ENCODE peak calls at places on chromosomes 2 and 18, in four cellular contexts. I, S, C and F are unnamed samples. For H3K4me1, the result is how much of the 10 kb centered on the place peaks cover.

GRCh38 chr2:192070099-192070498 is 124.6 kb downstream of the TMEFF2 start:
- DNase-seq in I (no peak), S (no peak), C (no peak), F (no peak)

GRCh38 chr2:130957920-130958319 is 121.2 kb downstream of the ARHGEF4 start:
- DNase-seq in I (no peak), S (no peak), C (no peak), F (no peak)

GRCh38 chr18:6373187-6373586 is 41.5 kb downstream of the L3MBTL4 start:
- DNase-seq in I (no peak), S (no peak), C (no peak), F (no peak)

GRCh38 chr2:239758325-239758877 is 266.7 kb downstream of the NDUFA10 start:
- DNase-seq in I (no peak), S (no peak), C (no peak), F (no peak)

GRCh38 chr2:28137221-28137620 is 246.7 kb downstream of the BABAM2 start:
- DNase-seq in I (no peak), S (no peak), C (no peak), F (no peak)

GRCh38 chr2:88668862-88669261 is 22.6 kb upstream of the RPIA start:
- DNase-seq in I (no peak), S (no peak), C (no peak), F (no peak)

GRCh38 chr2:69026026-69026425 is 13.0 kb downstream of the ANTXR1 start:
- DNase-seq in I (no peak), S (peak), C (no peak), F (no peak)

GRCh38 chr2:119231975-119232665 is 8.5 kb downstream of the STEAP3 start:
- DNase-seq in I (no peak), S (no peak), C (no peak), F (no peak)

GRCh38 chr2:96399342-96400048 is 63.9 kb downstream of the NCAPH start:
- DNase-seq in I (no peak), S (no peak), C (peak), F (no peak)

GRCh38 chr2:176161041-176161785 is 4.1 kb downstream of the HOXD3 start:
- DNase-seq in I (no peak), S (no peak), C (no peak), F (no peak)

GRCh38 chr2:167294775-167295140 is 406.5 kb downstream of the XIRP2 start:
- DNase-seq in I (no peak), S (no peak), C (no peak), F (no peak)

GRCh38 chr2:127226520-127227263 is 6.6 kb upstream of the CYP27C1 start:
- DNase-seq in I (no peak), S (no peak), C (peak), F (no peak)

GRCh38 chr2:235957231-235957630 is 211.0 kb downstream of the GBX2 start:
- DNase-seq in I (no peak), S (no peak), C (no peak), F (no peak)

GRCh38 chr2:181190711-181191110 is 210.3 kb downstream of the UBE2E3 start:
- DNase-seq in I (no peak), S (no peak), C (no peak), F (no peak)

GRCh38 chr2:170878061-170878460 is 51.0 kb upstream of the GORASP2 start:
- DNase-seq in I (no peak), S (no peak), C (no peak), F (no peak)

GRCh38 chr18:31648966-31649429 is 35.4 kb downstream of the B4GALT6 start:
- DNase-seq in I (no peak), S (no peak), C (no peak), F (no peak)

GRCh38 chr2:190714958-190715357 is 66.1 kb downstream of the NAB1 start:
- DNase-seq in I (no peak), S (no peak), C (no peak), F (no peak)

GRCh38 chr18:3313685-3314084 is 51.8 kb downstream of the MYL12B start:
- DNase-seq in I (no peak), S (no peak), C (no peak), F (no peak)

GRCh38 chr2:35973132-35973736 is 382.3 kb upstream of the CRIM1 start:
- DNase-seq in I (no peak), S (no peak), C (no peak), F (no peak)

GRCh38 chr2:218894168-218895157 is 13.8 kb downstream of the WNT10A start:
- DNase-seq in I (peak), S (no peak), C (no peak), F (no peak)

GRCh38 chr2:112583497-112584133 is 794 bp upstream of the CHCHD5 start:
- DNase-seq in I (no peak), S (no peak), C (no peak), F (no peak)

GRCh38 chr18:35376393-35376741 is 770 bp downstream of the ZNF396 start:
- DNase-seq in I (peak), S (peak), C (peak), F (peak)

GRCh38 chr2:114534728-114535084 is 92.3 kb downstream of the DPP10 start:
- DNase-seq in I (no peak), S (no peak), C (no peak), F (no peak)

GRCh38 chr2:157874997-157875719 is 972 bp downstream of the ACVR1 start:
- DNase-seq in I (peak), S (peak), C (peak), F (peak)

DNA sequence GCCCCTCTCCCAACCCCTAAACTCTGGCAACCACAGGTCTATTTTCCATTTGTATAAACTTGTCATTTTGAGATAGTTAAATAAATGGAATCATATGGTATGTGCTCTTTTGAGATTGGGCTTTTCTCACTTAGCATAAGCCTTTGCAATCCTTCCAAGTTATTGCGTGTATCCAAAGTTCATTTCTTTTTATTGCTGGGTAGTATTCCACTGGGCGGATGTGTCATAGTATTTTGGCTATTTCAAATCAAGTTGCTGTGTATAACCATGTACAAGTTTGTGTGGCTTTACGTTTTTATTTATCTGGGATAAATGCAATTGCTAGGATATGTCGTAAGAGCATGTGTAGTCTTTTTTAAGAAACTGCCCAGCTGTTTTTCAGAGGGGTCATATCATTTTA is 55.5 kb upstream of the CUL3 start:
- DNase-seq in I (no peak), S (no peak), C (no peak), F (no peak)
- H3K4me1 ChIP-seq in I (under half), S (under half), C (under half), F (under half)

GRCh38 chr2:128374001-128374710 is 55.5 kb upstream of the HS6ST1 start:
- DNase-seq in I (peak), S (no peak), C (peak), F (no peak)
- H3K27ac ChIP-seq in I (peak), S (no peak), C (peak), F (no peak)

GRCh38 chr2:198322275-198322674 is 517.9 kb downstream of the PLCL1 start:
- DNase-seq in I (no peak), S (no peak), C (no peak), F (no peak)
- TF ChIP-seq CTCF in I (no peak), S (peak), C (peak), F (peak)

DNA sequence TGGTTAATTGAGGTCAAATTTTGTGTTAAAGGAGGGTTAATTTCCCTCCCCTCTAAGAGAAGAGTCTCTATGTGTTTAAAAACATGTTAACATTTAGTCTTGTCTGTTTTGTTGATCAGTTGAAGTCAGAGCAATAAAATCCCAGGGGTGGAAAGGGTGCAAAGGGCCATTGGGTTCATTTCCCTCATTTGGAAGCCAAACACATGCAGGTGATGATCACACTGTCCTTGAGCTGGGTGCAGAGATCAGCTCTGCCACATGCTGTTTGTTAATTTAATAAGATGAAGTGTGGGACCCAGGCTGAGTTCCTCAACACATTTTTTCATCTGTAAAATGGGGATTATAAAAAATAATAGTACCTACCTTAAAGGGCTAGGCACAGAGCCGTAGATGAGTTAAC is 260.9 kb downstream of the LPIN1 start:
- DNase-seq in I (no peak), S (no peak), C (no peak), F (no peak)
- H3K4me1 ChIP-seq in I (under half), S (under half), C (under half), F (under half)